ENCODE peak calls at places on chromosomes 5 and 9, in ten cellular contexts. One of them, this sample, is unnamed.

GRCh38 chr9:128819716-128820664 is 1.7 kb downstream of the ENDOG start:
- DNase-seq in NCI-H1694: no peak
- DNase-seq in midbrain: peak; percentile 19
- DNase-seq in activated T-helper 1 cell treated with anti-CD3 and anti-CD28 coated beads, Interleukin-2, amount 50 U/mL, for 16 hours: no peak
- DNase-seq in body of pancreas: no peak
- DNase-seq in epithelial cell of esophagus: no peak
- DNase-seq in stimulated activated naive CD8-positive, alpha-beta T cell treated with anti-CD3 and anti-CD28 coated beads, Interleukin-15, amount 100 ng/mL, for 72 hours: no peak
- DNase-seq in activated CD4-positive, alpha-beta T cell treated with anti-CD3 and anti-CD28 coated beads for 24 hours: no peak
- DNase-seq in T-cell: no peak
- DNase-seq in EH: no peak
- DNase-seq in this sample: no peak

GRCh38 chr9:78940121-78940855 is 631.5 kb upstream of the TLE4 start:
- DNase-seq in NCI-H1694: no peak
- DNase-seq in midbrain: no peak
- DNase-seq in activated T-helper 1 cell treated with anti-CD3 and anti-CD28 coated beads, Interleukin-2, amount 50 U/mL, for 16 hours: no peak
- DNase-seq in body of pancreas: no peak
- DNase-seq in epithelial cell of esophagus: no peak
- DNase-seq in stimulated activated naive CD8-positive, alpha-beta T cell treated with anti-CD3 and anti-CD28 coated beads, Interleukin-15, amount 100 ng/mL, for 72 hours: no peak
- DNase-seq in activated CD4-positive, alpha-beta T cell treated with anti-CD3 and anti-CD28 coated beads for 24 hours: no peak
- DNase-seq in T-cell: no peak
- DNase-seq in EH: peak; percentile 51
- DNase-seq in this sample: no peak

GRCh38 chr5:134534726-134535110 is 9.2 kb downstream of the JADE2 start:
- DNase-seq in NCI-H1694: no peak
- DNase-seq in midbrain: no peak
- DNase-seq in activated T-helper 1 cell treated with anti-CD3 and anti-CD28 coated beads, Interleukin-2, amount 50 U/mL, for 16 hours: no peak
- DNase-seq in body of pancreas: no peak
- DNase-seq in epithelial cell of esophagus: no peak
- DNase-seq in stimulated activated naive CD8-positive, alpha-beta T cell treated with anti-CD3 and anti-CD28 coated beads, Interleukin-15, amount 100 ng/mL, for 72 hours: no peak
- DNase-seq in activated CD4-positive, alpha-beta T cell treated with anti-CD3 and anti-CD28 coated beads for 24 hours: no peak
- DNase-seq in T-cell: no peak
- DNase-seq in EH: no peak
- DNase-seq in this sample: no peak

GRCh38 chr5:10567181-10567591 is 3.3 kb downstream of the ANKRD33B start:
- DNase-seq in NCI-H1694: no peak
- DNase-seq in midbrain: no peak
- DNase-seq in activated T-helper 1 cell treated with anti-CD3 and anti-CD28 coated beads, Interleukin-2, amount 50 U/mL, for 16 hours: no peak
- DNase-seq in body of pancreas: no peak
- DNase-seq in epithelial cell of esophagus: no peak
- DNase-seq in stimulated activated naive CD8-positive, alpha-beta T cell treated with anti-CD3 and anti-CD28 coated beads, Interleukin-15, amount 100 ng/mL, for 72 hours: no peak
- DNase-seq in activated CD4-positive, alpha-beta T cell treated with anti-CD3 and anti-CD28 coated beads for 24 hours: no peak
- DNase-seq in T-cell: no peak
- DNase-seq in EH: no peak
- DNase-seq in this sample: peak; percentile 45

GRCh38 chr5:75509956-75510355 is 1.5 kb downstream of the CERT1 start:
- DNase-seq in NCI-H1694: no peak
- DNase-seq in midbrain: no peak
- DNase-seq in activated T-helper 1 cell treated with anti-CD3 and anti-CD28 coated beads, Interleukin-2, amount 50 U/mL, for 16 hours: no peak
- DNase-seq in body of pancreas: no peak
- DNase-seq in epithelial cell of esophagus: peak; percentile 36
- DNase-seq in stimulated activated naive CD8-positive, alpha-beta T cell treated with anti-CD3 and anti-CD28 coated beads, Interleukin-15, amount 100 ng/mL, for 72 hours: no peak
- DNase-seq in activated CD4-positive, alpha-beta T cell treated with anti-CD3 and anti-CD28 coated beads for 24 hours: no peak
- DNase-seq in T-cell: no peak
- DNase-seq in EH: peak; percentile 53
- DNase-seq in this sample: peak; percentile 47

GRCh38 chr9:131950487-131950886 is 129.2 kb downstream of the MED27 start:
- DNase-seq in NCI-H1694: no peak
- DNase-seq in midbrain: no peak
- DNase-seq in activated T-helper 1 cell treated with anti-CD3 and anti-CD28 coated beads, Interleukin-2, amount 50 U/mL, for 16 hours: no peak
- DNase-seq in body of pancreas: no peak
- DNase-seq in epithelial cell of esophagus: no peak
- DNase-seq in stimulated activated naive CD8-positive, alpha-beta T cell treated with anti-CD3 and anti-CD28 coated beads, Interleukin-15, amount 100 ng/mL, for 72 hours: no peak
- DNase-seq in activated CD4-positive, alpha-beta T cell treated with anti-CD3 and anti-CD28 coated beads for 24 hours: no peak
- DNase-seq in T-cell: no peak
- DNase-seq in EH: no peak
- DNase-seq in this sample: no peak

GRCh38 chr9:107807183-107807582 is 317.6 kb upstream of the KLF4 start:
- DNase-seq in NCI-H1694: no peak
- DNase-seq in midbrain: no peak
- DNase-seq in activated T-helper 1 cell treated with anti-CD3 and anti-CD28 coated beads, Interleukin-2, amount 50 U/mL, for 16 hours: no peak
- DNase-seq in body of pancreas: no peak
- DNase-seq in epithelial cell of esophagus: peak; percentile 83
- DNase-seq in stimulated activated naive CD8-positive, alpha-beta T cell treated with anti-CD3 and anti-CD28 coated beads, Interleukin-15, amount 100 ng/mL, for 72 hours: no peak
- DNase-seq in activated CD4-positive, alpha-beta T cell treated with anti-CD3 and anti-CD28 coated beads for 24 hours: no peak
- DNase-seq in T-cell: no peak
- DNase-seq in EH: peak; percentile 66
- DNase-seq in this sample: peak; percentile 31

GRCh38 chr5:163735069-163735468 is 229.7 kb downstream of the MAT2B start:
- DNase-seq in NCI-H1694: no peak
- DNase-seq in midbrain: no peak
- DNase-seq in activated T-helper 1 cell treated with anti-CD3 and anti-CD28 coated beads, Interleukin-2, amount 50 U/mL, for 16 hours: no peak
- DNase-seq in body of pancreas: no peak
- DNase-seq in epithelial cell of esophagus: no peak
- DNase-seq in stimulated activated naive CD8-positive, alpha-beta T cell treated with anti-CD3 and anti-CD28 coated beads, Interleukin-15, amount 100 ng/mL, for 72 hours: no peak
- DNase-seq in activated CD4-positive, alpha-beta T cell treated with anti-CD3 and anti-CD28 coated beads for 24 hours: no peak
- DNase-seq in T-cell: no peak
- DNase-seq in EH: no peak
- DNase-seq in this sample: no peak

GRCh38 chr9:14343948-14344547 is 30.1 kb upstream of the NFIB start:
- DNase-seq in NCI-H1694: no peak
- DNase-seq in midbrain: peak; percentile 95
- DNase-seq in activated T-helper 1 cell treated with anti-CD3 and anti-CD28 coated beads, Interleukin-2, amount 50 U/mL, for 16 hours: no peak
- DNase-seq in body of pancreas: no peak
- DNase-seq in epithelial cell of esophagus: peak; percentile 16
- DNase-seq in stimulated activated naive CD8-positive, alpha-beta T cell treated with anti-CD3 and anti-CD28 coated beads, Interleukin-15, amount 100 ng/mL, for 72 hours: no peak
- DNase-seq in activated CD4-positive, alpha-beta T cell treated with anti-CD3 and anti-CD28 coated beads for 24 hours: no peak
- DNase-seq in T-cell: no peak
- DNase-seq in EH: no peak
- DNase-seq in this sample: peak; percentile 6

GRCh38 chr5:41414598-41414997 is 95.8 kb downstream of the PLCXD3 start:
- DNase-seq in NCI-H1694: no peak
- DNase-seq in midbrain: no peak
- DNase-seq in activated T-helper 1 cell treated with anti-CD3 and anti-CD28 coated beads, Interleukin-2, amount 50 U/mL, for 16 hours: no peak
- DNase-seq in body of pancreas: peak; percentile 36
- DNase-seq in epithelial cell of esophagus: peak; percentile 92
- DNase-seq in stimulated activated naive CD8-positive, alpha-beta T cell treated with anti-CD3 and anti-CD28 coated beads, Interleukin-15, amount 100 ng/mL, for 72 hours: no peak
- DNase-seq in activated CD4-positive, alpha-beta T cell treated with anti-CD3 and anti-CD28 coated beads for 24 hours: no peak
- DNase-seq in T-cell: no peak
- DNase-seq in EH: peak; percentile 97
- DNase-seq in this sample: peak; percentile 87

GRCh38 chr9:132903574-132904495 is 25.1 kb downstream of the SPACA9 start:
- DNase-seq in NCI-H1694: no peak
- DNase-seq in midbrain: no peak
- DNase-seq in activated T-helper 1 cell treated with anti-CD3 and anti-CD28 coated beads, Interleukin-2, amount 50 U/mL, for 16 hours: no peak
- DNase-seq in body of pancreas: no peak
- DNase-seq in epithelial cell of esophagus: no peak
- DNase-seq in stimulated activated naive CD8-positive, alpha-beta T cell treated with anti-CD3 and anti-CD28 coated beads, Interleukin-15, amount 100 ng/mL, for 72 hours: no peak
- DNase-seq in activated CD4-positive, alpha-beta T cell treated with anti-CD3 and anti-CD28 coated beads for 24 hours: no peak
- DNase-seq in T-cell: no peak
- DNase-seq in EH: no peak
- DNase-seq in this sample: no peak

GRCh38 chr5:75823811-75824210 is 106.6 kb upstream of the POC5 start:
- DNase-seq in NCI-H1694: no peak
- DNase-seq in midbrain: no peak
- DNase-seq in activated T-helper 1 cell treated with anti-CD3 and anti-CD28 coated beads, Interleukin-2, amount 50 U/mL, for 16 hours: no peak
- DNase-seq in body of pancreas: no peak
- DNase-seq in epithelial cell of esophagus: no peak
- DNase-seq in stimulated activated naive CD8-positive, alpha-beta T cell treated with anti-CD3 and anti-CD28 coated beads, Interleukin-15, amount 100 ng/mL, for 72 hours: no peak
- DNase-seq in activated CD4-positive, alpha-beta T cell treated with anti-CD3 and anti-CD28 coated beads for 24 hours: no peak
- DNase-seq in T-cell: no peak
- DNase-seq in EH: no peak
- DNase-seq in this sample: no peak

GRCh38 chr5:24110019-24110615 is 534.7 kb downstream of the CDH10 start:
- DNase-seq in NCI-H1694: peak; percentile 81
- DNase-seq in midbrain: peak; percentile 25
- DNase-seq in activated T-helper 1 cell treated with anti-CD3 and anti-CD28 coated beads, Interleukin-2, amount 50 U/mL, for 16 hours: no peak
- DNase-seq in body of pancreas: no peak
- DNase-seq in epithelial cell of esophagus: peak; percentile 47
- DNase-seq in stimulated activated naive CD8-positive, alpha-beta T cell treated with anti-CD3 and anti-CD28 coated beads, Interleukin-15, amount 100 ng/mL, for 72 hours: no peak
- DNase-seq in activated CD4-positive, alpha-beta T cell treated with anti-CD3 and anti-CD28 coated beads for 24 hours: no peak
- DNase-seq in T-cell: no peak
- DNase-seq in EH: no peak
- DNase-seq in this sample: peak; percentile 23

GRCh38 chr5:108564441-108564840 is 182.5 kb upstream of the FBXL17 start:
- DNase-seq in NCI-H1694: no peak
- DNase-seq in midbrain: no peak
- DNase-seq in activated T-helper 1 cell treated with anti-CD3 and anti-CD28 coated beads, Interleukin-2, amount 50 U/mL, for 16 hours: no peak
- DNase-seq in body of pancreas: no peak
- DNase-seq in epithelial cell of esophagus: no peak
- DNase-seq in stimulated activated naive CD8-positive, alpha-beta T cell treated with anti-CD3 and anti-CD28 coated beads, Interleukin-15, amount 100 ng/mL, for 72 hours: no peak
- DNase-seq in activated CD4-positive, alpha-beta T cell treated with anti-CD3 and anti-CD28 coated beads for 24 hours: no peak
- DNase-seq in T-cell: no peak
- DNase-seq in EH: no peak
- DNase-seq in this sample: no peak

GRCh38 chr9:37229882-37230482 is 109.6 kb downstream of the ZCCHC7 start:
- DNase-seq in NCI-H1694: no peak
- DNase-seq in midbrain: no peak
- DNase-seq in activated T-helper 1 cell treated with anti-CD3 and anti-CD28 coated beads, Interleukin-2, amount 50 U/mL, for 16 hours: no peak
- DNase-seq in body of pancreas: no peak
- DNase-seq in epithelial cell of esophagus: peak; percentile 56
- DNase-seq in stimulated activated naive CD8-positive, alpha-beta T cell treated with anti-CD3 and anti-CD28 coated beads, Interleukin-15, amount 100 ng/mL, for 72 hours: no peak
- DNase-seq in activated CD4-positive, alpha-beta T cell treated with anti-CD3 and anti-CD28 coated beads for 24 hours: no peak
- DNase-seq in T-cell: no peak
- DNase-seq in EH: peak; percentile 40
- DNase-seq in this sample: peak; percentile 22

GRCh38 chr9:8825600-8826147 is 1026.1 kb upstream of the DMAC1 start:
- DNase-seq in NCI-H1694: no peak
- DNase-seq in midbrain: no peak
- DNase-seq in activated T-helper 1 cell treated with anti-CD3 and anti-CD28 coated beads, Interleukin-2, amount 50 U/mL, for 16 hours: no peak
- DNase-seq in body of pancreas: no peak
- DNase-seq in epithelial cell of esophagus: no peak
- DNase-seq in stimulated activated naive CD8-positive, alpha-beta T cell treated with anti-CD3 and anti-CD28 coated beads, Interleukin-15, amount 100 ng/mL, for 72 hours: no peak
- DNase-seq in activated CD4-positive, alpha-beta T cell treated with anti-CD3 and anti-CD28 coated beads for 24 hours: no peak
- DNase-seq in T-cell: no peak
- DNase-seq in EH: no peak
- DNase-seq in this sample: no peak

GRCh38 chr5:1343315-1343751 is 1.6 kb downstream of the CLPTM1L start:
- DNase-seq in NCI-H1694: no peak
- DNase-seq in midbrain: no peak
- DNase-seq in activated T-helper 1 cell treated with anti-CD3 and anti-CD28 coated beads, Interleukin-2, amount 50 U/mL, for 16 hours: no peak
- DNase-seq in body of pancreas: no peak
- DNase-seq in epithelial cell of esophagus: no peak
- DNase-seq in stimulated activated naive CD8-positive, alpha-beta T cell treated with anti-CD3 and anti-CD28 coated beads, Interleukin-15, amount 100 ng/mL, for 72 hours: no peak
- DNase-seq in activated CD4-positive, alpha-beta T cell treated with anti-CD3 and anti-CD28 coated beads for 24 hours: no peak
- DNase-seq in T-cell: no peak
- DNase-seq in EH: peak; percentile 7
- DNase-seq in this sample: peak; percentile 79

GRCh38 chr5:463952-464351 is 21.0 kb downstream of the EXOC3 start:
- DNase-seq in NCI-H1694: no peak
- DNase-seq in midbrain: no peak
- DNase-seq in activated T-helper 1 cell treated with anti-CD3 and anti-CD28 coated beads, Interleukin-2, amount 50 U/mL, for 16 hours: peak; percentile 38
- DNase-seq in body of pancreas: peak; percentile 2
- DNase-seq in epithelial cell of esophagus: no peak
- DNase-seq in stimulated activated naive CD8-positive, alpha-beta T cell treated with anti-CD3 and anti-CD28 coated beads, Interleukin-15, amount 100 ng/mL, for 72 hours: peak; percentile 54
- DNase-seq in activated CD4-positive, alpha-beta T cell treated with anti-CD3 and anti-CD28 coated beads for 24 hours: peak; percentile 59
- DNase-seq in T-cell: peak; percentile 93
- DNase-seq in EH: no peak
- DNase-seq in this sample: no peak